ENCODE peak calls at places on chromosomes 16 and 17, in four cellular contexts. X is WERI-Rb-1, E is tibial nerve, O is heart right ventricle. J is an unnamed sample.

GRCh38 chr16:2790631-2791030 is 3.3 kb upstream of the PRSS33 start:
- DNase-seq in O (no peak), E (no peak), X (peak; percentile 3), J (no peak)

GRCh38 chr17:63419949-63420867 is 25.9 kb downstream of the CYB561 start:
- DNase-seq in E (no peak), O (no peak), X (no peak), J (no peak)

GRCh38 chr16:81987706-81988105 is 23.6 kb downstream of the SDR42E1 start:
- DNase-seq in E (no peak), O (no peak), X (no peak), J (no peak)

GRCh38 chr17:43694081-43694870 is 32.6 kb upstream of the MEOX1 start:
- DNase-seq in X (peak; percentile 93), E (peak; percentile 84), O (peak; percentile 79), J (peak; percentile 72)

GRCh38 chr17:37744633-37744927 is 279 bp downstream of the HNF1B start:
- DNase-seq in E (no peak), X (no peak), O (no peak), J (no peak)

GRCh38 chr16:53784312-53784711 is 80.4 kb downstream of the FTO start:
- DNase-seq in X (no peak), E (no peak), O (no peak), J (no peak)

GRCh38 chr17:71919181-71919580 is 201.6 kb upstream of the SOX9 start:
- DNase-seq in O (no peak), X (no peak), E (peak; percentile 7), J (no peak)

GRCh38 chr17:61809816-61810392 is 53.4 kb downstream of the BRIP1 start:
- DNase-seq in E (no peak), X (no peak), O (no peak), J (no peak)

GRCh38 chr17:76659928-76660614 is 16.5 kb upstream of the ST6GALNAC1 start:
- DNase-seq in E (no peak), O (no peak), X (no peak), J (no peak)

GRCh38 chr16:23317266-23317661 is 15.2 kb downstream of the SCNN1B start:
- DNase-seq in O (no peak), X (no peak), E (no peak), J (no peak)

GRCh38 chr16:87919681-87919994 is 16.7 kb downstream of the CA5A start:
- DNase-seq in E (no peak), X (no peak), O (no peak), J (no peak)
- TF ChIP-seq CTCF in E (no peak), X (no peak), O (no peak), J (no peak)

DNA sequence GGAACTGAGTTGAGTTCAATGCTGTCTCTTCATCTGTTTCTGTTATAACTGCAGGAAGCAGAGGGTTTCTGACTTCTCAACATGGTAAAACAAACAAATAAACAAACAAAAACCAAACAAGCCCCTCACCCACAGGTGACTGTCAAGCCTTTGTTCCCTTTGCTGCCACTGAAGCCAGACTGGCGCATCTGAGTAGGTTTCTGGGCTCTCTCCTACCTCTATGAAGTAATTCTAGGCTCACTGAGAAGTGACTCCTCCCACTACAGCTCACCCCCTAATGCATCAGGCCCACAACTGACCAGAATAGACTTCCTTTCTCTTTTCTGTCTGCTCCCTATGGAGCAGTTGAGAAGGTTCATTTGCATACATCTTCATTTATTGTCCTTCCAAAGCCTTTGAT is 77.0 kb upstream of the CCL2 start:
- DNase-seq in O (no peak), X (no peak), E (no peak), J (no peak)
- H3K27ac ChIP-seq in O (no peak overlapping the region), X (no peak overlapping the region), E (peak overlapping the region; percentile 42), J (no peak overlapping the region)

DNA sequence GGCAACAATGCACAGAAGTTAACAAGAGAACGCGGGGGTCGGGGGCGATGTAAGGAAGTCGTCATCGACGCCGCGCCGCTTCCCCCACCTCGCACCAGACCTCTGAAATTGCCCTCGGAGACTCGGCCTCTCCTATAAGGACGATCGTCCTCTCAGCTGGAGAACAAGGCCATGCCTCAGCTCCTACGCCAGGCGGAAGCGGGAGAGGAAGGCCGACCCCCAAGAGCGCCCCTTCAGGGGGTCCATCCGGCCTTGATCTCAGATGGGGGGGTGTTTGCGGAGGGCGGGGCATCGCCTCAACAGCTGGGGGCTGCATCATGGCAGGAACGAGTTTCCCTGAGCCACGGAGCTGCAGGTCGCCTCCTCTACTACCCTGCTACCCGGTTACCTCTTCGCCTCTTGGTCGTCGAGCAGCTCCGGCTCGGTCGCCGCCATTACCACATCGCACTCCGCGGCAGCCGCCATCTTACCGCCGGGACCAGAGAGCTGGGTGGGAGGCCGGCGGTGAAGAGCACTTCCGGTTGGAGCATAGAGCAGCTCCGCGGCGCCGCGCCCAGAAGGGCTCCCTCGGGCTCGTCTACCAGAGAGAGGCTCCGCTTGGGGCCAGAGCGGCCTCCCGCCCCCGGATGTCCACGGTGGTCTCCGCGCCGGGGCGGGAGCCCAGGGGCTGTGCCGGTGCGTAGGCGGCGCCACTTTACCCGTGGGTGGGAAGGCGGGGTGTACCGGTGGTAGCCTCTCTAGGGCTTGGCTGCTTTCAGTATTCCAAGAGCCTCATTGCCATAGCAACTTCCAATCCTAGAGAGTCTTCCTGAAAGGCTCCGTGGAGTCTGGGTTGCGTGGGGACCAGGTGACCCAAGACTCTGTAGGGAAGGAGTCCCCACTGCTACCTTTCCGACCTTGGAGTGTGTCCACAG is at the start of gene DNAJC7:
- DNase-seq in E (peak; percentile 78), O (peak; percentile 90), X (peak; percentile 97), J (peak; percentile 95)
- TF ChIP-seq CTCF in E (peak; percentile 11), O (no peak), X (no peak), J (peak; percentile 58)

GRCh38 chr17:82596316-82596715 is 51.9 kb downstream of the WDR45B start:
- DNase-seq in X (no peak), E (no peak), O (no peak), J (no peak)
- H3K27ac ChIP-seq in X (no peak overlapping the region), E (no peak overlapping the region), O (no peak overlapping the region), J (no peak overlapping the region)

DNA sequence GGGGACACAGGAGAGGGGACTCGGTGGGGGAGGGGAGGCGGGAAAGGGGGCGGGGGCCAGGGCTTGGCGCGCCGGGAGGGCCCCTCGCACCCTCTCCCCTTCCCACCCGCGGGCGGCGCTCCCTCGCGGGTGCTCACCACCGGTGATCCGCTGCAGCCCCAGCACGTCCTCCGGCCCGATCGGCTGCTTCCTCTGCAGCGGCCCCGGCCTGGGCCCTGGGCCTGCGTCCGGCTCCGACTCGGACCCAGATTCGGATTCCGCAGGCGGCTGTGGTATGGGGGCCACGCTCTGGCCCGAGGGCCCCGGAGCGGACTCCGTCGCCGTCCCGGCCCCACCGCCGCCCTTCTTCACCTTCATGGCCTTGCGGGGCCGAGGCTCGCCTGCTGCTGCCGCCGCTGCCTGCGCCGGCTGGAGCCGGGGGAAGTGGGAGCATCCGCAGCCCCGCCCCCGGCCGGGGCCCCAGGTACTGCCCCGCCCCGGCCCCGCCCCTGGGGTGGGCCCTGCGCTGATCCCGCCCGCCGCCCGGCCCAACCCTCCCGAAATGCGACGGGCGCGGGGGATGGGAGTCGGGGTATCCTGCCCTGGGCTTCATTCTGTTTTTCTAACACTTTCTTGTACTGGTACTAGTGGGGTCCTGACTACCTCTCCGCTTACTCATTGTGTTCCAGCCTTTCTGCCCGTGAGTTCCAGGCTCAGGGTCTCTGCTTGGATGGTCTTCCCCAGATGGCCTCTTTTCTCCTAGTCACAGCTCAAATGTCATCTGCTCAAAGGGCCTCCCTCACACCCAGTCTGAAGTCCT is at the start of gene UNC119:
- DNase-seq in E (peak; percentile 44), X (peak; percentile 75), O (peak; percentile 67), J (peak; percentile 83)
- TF ChIP-seq CTCF in E (no peak), X (no peak), O (no peak), J (no peak)

DNA sequence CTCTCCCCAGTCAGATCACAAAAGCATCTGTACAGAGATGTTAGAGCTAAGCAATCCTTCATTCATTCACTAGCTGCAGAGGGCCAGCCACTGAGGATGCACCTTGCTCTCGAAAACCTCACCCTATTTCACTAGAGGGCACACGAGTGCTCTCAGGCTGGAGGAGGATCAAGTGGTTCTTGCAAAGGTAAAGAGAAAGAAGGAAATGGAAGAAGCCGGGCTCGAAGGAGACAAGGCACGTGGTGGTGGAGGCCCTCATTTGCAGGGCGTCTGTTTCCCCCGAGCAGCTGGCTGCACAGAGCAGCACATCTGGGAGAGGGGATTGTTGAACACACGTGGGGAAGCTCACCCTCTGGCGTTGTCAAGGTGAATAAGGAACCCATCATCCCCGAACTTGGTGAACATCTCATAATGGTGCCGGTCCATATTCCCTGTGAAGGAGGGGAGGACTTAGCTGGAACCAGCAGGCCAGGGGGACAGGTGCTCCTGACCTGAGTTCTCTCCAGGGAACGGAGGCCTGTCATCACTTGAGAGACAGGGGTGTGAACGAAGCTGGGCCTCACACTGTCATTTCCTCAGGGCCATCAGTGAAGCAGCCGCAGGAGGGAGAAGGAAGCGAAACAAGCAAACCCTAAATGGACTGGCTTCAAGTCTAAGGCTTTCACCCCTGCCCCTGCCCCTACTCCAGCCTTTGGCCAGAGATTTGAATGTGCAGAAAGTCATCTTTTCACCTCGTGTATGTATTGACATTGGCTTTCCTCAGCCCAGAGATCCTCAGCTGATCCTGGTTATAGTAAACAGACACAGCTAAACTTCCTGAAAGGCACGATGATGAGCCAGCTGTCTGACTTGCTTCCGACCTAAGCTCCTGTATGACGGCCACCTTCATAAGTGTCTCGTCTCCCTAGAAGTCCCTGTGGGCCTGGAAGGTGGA is 27.6 kb downstream of the PRKAR1A start:
- DNase-seq in O (no peak), E (peak; percentile 48), X (no peak), J (no peak)
- H3K27ac ChIP-seq in O (no peak overlapping the region), E (peak overlapping the region; percentile 26), X (no peak overlapping the region), J (peak overlapping the region; percentile 68)

GRCh38 chr17:17682293-17682736 is 1.1 kb downstream of the RAI1 start:
- DNase-seq in O (peak; percentile 33), E (no peak), X (no peak), J (no peak)
- TF ChIP-seq CTCF in O (no peak), E (no peak), X (no peak), J (no peak)

GRCh38 chr17:38922538-38923291 is 2.7 kb upstream of the LASP1NB start:
- DNase-seq in X (no peak), O (peak; percentile 91), E (peak; percentile 85), J (no peak)
- H3K27ac ChIP-seq in X (no peak overlapping the region), O (peak overlapping the region; percentile 32), E (peak overlapping the region; percentile 77), J (peak overlapping the region; percentile 63)